ENCODE peak calls at places on chromosomes 13 and 19, in six cellular contexts. One of them, this sample, is unnamed.

GRCh38 chr13:21849323-21849722 is 178.4 kb downstream of the FGF9 start:
- DNase-seq in NCI-H1092 treated with DMSO at 0.1 percent for 48 hours: peak
- DNase-seq in stimulated activated CD8-positive, alpha-beta memory T cell treated with anti-CD3 and anti-CD28 coated beads, Interleukin-4, amount 100 ng/mL, for 1 hour: no peak
- DNase-seq in ascending aorta: no peak
- DNase-seq in amygdala: no peak
- DNase-seq in hippocampal formation: no peak
- DNase-seq in this sample: no peak

GRCh38 chr13:93686399-93686798 is 459.8 kb downstream of the GPC6 start:
- DNase-seq in amygdala: no peak
- DNase-seq in stimulated activated CD8-positive, alpha-beta memory T cell treated with anti-CD3 and anti-CD28 coated beads, Interleukin-4, amount 100 ng/mL, for 1 hour: no peak
- DNase-seq in NCI-H1092 treated with DMSO at 0.1 percent for 48 hours: no peak
- DNase-seq in hippocampal formation: no peak
- DNase-seq in ascending aorta: no peak
- DNase-seq in this sample: no peak

GRCh38 chr19:18021121-18021755 is 13.3 kb downstream of the ARRDC2 start:
- DNase-seq in NCI-H1092 treated with DMSO at 0.1 percent for 48 hours: no peak
- DNase-seq in hippocampal formation: peak
- DNase-seq in stimulated activated CD8-positive, alpha-beta memory T cell treated with anti-CD3 and anti-CD28 coated beads, Interleukin-4, amount 100 ng/mL, for 1 hour: peak
- DNase-seq in amygdala: peak
- DNase-seq in ascending aorta: peak
- DNase-seq in this sample: peak

GRCh38 chr19:54521860-54522513 is 19.4 kb downstream of the LAIR2 start:
- DNase-seq in NCI-H1092 treated with DMSO at 0.1 percent for 48 hours: no peak
- DNase-seq in hippocampal formation: no peak
- DNase-seq in amygdala: no peak
- DNase-seq in stimulated activated CD8-positive, alpha-beta memory T cell treated with anti-CD3 and anti-CD28 coated beads, Interleukin-4, amount 100 ng/mL, for 1 hour: no peak
- DNase-seq in ascending aorta: no peak
- DNase-seq in this sample: no peak

GRCh38 chr13:64529874-64530485 is 2700.2 kb downstream of the PCDH9 start:
- DNase-seq in NCI-H1092 treated with DMSO at 0.1 percent for 48 hours: no peak
- DNase-seq in stimulated activated CD8-positive, alpha-beta memory T cell treated with anti-CD3 and anti-CD28 coated beads, Interleukin-4, amount 100 ng/mL, for 1 hour: no peak
- DNase-seq in amygdala: no peak
- DNase-seq in hippocampal formation: no peak
- DNase-seq in ascending aorta: no peak
- DNase-seq in this sample: no peak

GRCh38 chr19:18507021-18507726 is 14.7 kb downstream of the ELL start:
- DNase-seq in amygdala: no peak
- DNase-seq in stimulated activated CD8-positive, alpha-beta memory T cell treated with anti-CD3 and anti-CD28 coated beads, Interleukin-4, amount 100 ng/mL, for 1 hour: no peak
- DNase-seq in ascending aorta: no peak
- DNase-seq in hippocampal formation: no peak
- DNase-seq in NCI-H1092 treated with DMSO at 0.1 percent for 48 hours: no peak
- DNase-seq in this sample: no peak

GRCh38 chr13:67632590-67632989 is 402.5 kb upstream of the PCDH9 start:
- DNase-seq in amygdala: no peak
- DNase-seq in ascending aorta: no peak
- DNase-seq in hippocampal formation: no peak
- DNase-seq in NCI-H1092 treated with DMSO at 0.1 percent for 48 hours: no peak
- DNase-seq in stimulated activated CD8-positive, alpha-beta memory T cell treated with anti-CD3 and anti-CD28 coated beads, Interleukin-4, amount 100 ng/mL, for 1 hour: no peak
- DNase-seq in this sample: no peak

GRCh38 chr19:56403261-56403660 is 871 bp upstream of the ZNF583 start:
- DNase-seq in stimulated activated CD8-positive, alpha-beta memory T cell treated with anti-CD3 and anti-CD28 coated beads, Interleukin-4, amount 100 ng/mL, for 1 hour: no peak
- DNase-seq in ascending aorta: no peak
- DNase-seq in amygdala: no peak
- DNase-seq in NCI-H1092 treated with DMSO at 0.1 percent for 48 hours: no peak
- DNase-seq in hippocampal formation: no peak
- DNase-seq in this sample: no peak

GRCh38 chr13:52850396-52851152 is 2.1 kb upstream of the PCDH8 start:
- DNase-seq in stimulated activated CD8-positive, alpha-beta memory T cell treated with anti-CD3 and anti-CD28 coated beads, Interleukin-4, amount 100 ng/mL, for 1 hour: no peak
- DNase-seq in hippocampal formation: peak
- DNase-seq in amygdala: peak
- DNase-seq in NCI-H1092 treated with DMSO at 0.1 percent for 48 hours: peak
- DNase-seq in ascending aorta: no peak
- DNase-seq in this sample: no peak

GRCh38 chr13:103006706-103007426 is 59.4 kb downstream of the SLC10A2 start:
- DNase-seq in amygdala: no peak
- DNase-seq in stimulated activated CD8-positive, alpha-beta memory T cell treated with anti-CD3 and anti-CD28 coated beads, Interleukin-4, amount 100 ng/mL, for 1 hour: no peak
- DNase-seq in ascending aorta: no peak
- DNase-seq in hippocampal formation: no peak
- DNase-seq in NCI-H1092 treated with DMSO at 0.1 percent for 48 hours: no peak
- DNase-seq in this sample: no peak

GRCh38 chr19:1019980-1020867 is 699 bp downstream of the TMEM259 start:
- DNase-seq in stimulated activated CD8-positive, alpha-beta memory T cell treated with anti-CD3 and anti-CD28 coated beads, Interleukin-4, amount 100 ng/mL, for 1 hour: no peak
- DNase-seq in ascending aorta: no peak
- DNase-seq in NCI-H1092 treated with DMSO at 0.1 percent for 48 hours: no peak
- DNase-seq in amygdala: no peak
- DNase-seq in hippocampal formation: no peak
- DNase-seq in this sample: no peak

GRCh38 chr19:31214997-31215396 is 134.2 kb downstream of the TSHZ3 start:
- DNase-seq in stimulated activated CD8-positive, alpha-beta memory T cell treated with anti-CD3 and anti-CD28 coated beads, Interleukin-4, amount 100 ng/mL, for 1 hour: no peak
- DNase-seq in amygdala: no peak
- DNase-seq in NCI-H1092 treated with DMSO at 0.1 percent for 48 hours: no peak
- DNase-seq in ascending aorta: no peak
- DNase-seq in hippocampal formation: no peak
- DNase-seq in this sample: no peak

GRCh38 chr13:70339738-70340137 is 231.5 kb upstream of the KLHL1 start:
- DNase-seq in hippocampal formation: no peak
- DNase-seq in NCI-H1092 treated with DMSO at 0.1 percent for 48 hours: peak
- DNase-seq in ascending aorta: no peak
- DNase-seq in stimulated activated CD8-positive, alpha-beta memory T cell treated with anti-CD3 and anti-CD28 coated beads, Interleukin-4, amount 100 ng/mL, for 1 hour: no peak
- DNase-seq in amygdala: no peak
- DNase-seq in this sample: peak

GRCh38 chr13:35855531-35856019 is 275.6 kb downstream of the DCLK1 start:
- DNase-seq in ascending aorta: no peak
- DNase-seq in amygdala: no peak
- DNase-seq in NCI-H1092 treated with DMSO at 0.1 percent for 48 hours: no peak
- DNase-seq in stimulated activated CD8-positive, alpha-beta memory T cell treated with anti-CD3 and anti-CD28 coated beads, Interleukin-4, amount 100 ng/mL, for 1 hour: no peak
- DNase-seq in hippocampal formation: no peak
- DNase-seq in this sample: peak

This sample was measured in SW 1271.